ENCODE peak calls at places on chromosomes 1 and 21, in nine cellular contexts. P is uterus, G is HCT116, T is transverse colon, M is A549, Y is stomach, C is tibial nerve, W is right lobe of liver, F is heart left ventricle. V is an unnamed sample. For H3K4me1, the result is how much of the 10 kb centered on the place peaks cover.

GRCh38 chr1:162138599-162139397 is 69.3 kb downstream of the NOS1AP start:
- DNase-seq in P (no peak), G (no peak), T (no peak), M (no peak), Y (peak), C (no peak), W (no peak), F (no peak), V (peak)

GRCh38 chr1:206075786-206076725 is 23.1 kb downstream of the RHEX start:
- DNase-seq in P (no peak), G (no peak), T (no peak), M (no peak), Y (no peak), C (no peak), W (no peak), F (no peak), V (no peak)

GRCh38 chr1:169933999-169934725 is 40.5 kb upstream of the SCYL3 start:
- DNase-seq in P (no peak), G (no peak), T (peak), M (peak), Y (no peak), C (no peak), W (no peak), F (no peak), V (no peak)

GRCh38 chr21:35020902-35021301 is 28.2 kb downstream of the RUNX1 start:
- DNase-seq in P (no peak), G (no peak), T (no peak), M (no peak), Y (no peak), C (no peak), W (no peak), F (no peak), V (no peak)

GRCh38 chr1:170012920-170013319 is 61.6 kb downstream of the KIFAP3 start:
- DNase-seq in P (no peak), G (no peak), T (no peak), M (no peak), Y (no peak), C (no peak), W (no peak), F (no peak), V (no peak)

GRCh38 chr1:25755475-25756125 is 44.4 kb upstream of the SELENON start:
- DNase-seq in P (no peak), G (no peak), T (no peak), M (no peak), Y (no peak), C (no peak), W (no peak), F (no peak), V (no peak)

GRCh38 chr1:180945551-180945950 is 32.9 kb downstream of the KIAA1614 start:
- DNase-seq in P (no peak), G (no peak), T (no peak), M (no peak), Y (no peak), C (no peak), W (peak), F (no peak), V (no peak)

GRCh38 chr1:226580625-226581270 is 32.2 kb downstream of the STUM start:
- DNase-seq in P (no peak), G (no peak), T (no peak), M (no peak), Y (no peak), C (no peak), W (peak), F (no peak), V (no peak)

GRCh38 chr1:225874431-225874830 is 7.7 kb downstream of the TMEM63A start:
- DNase-seq in P (no peak), G (no peak), T (no peak), M (no peak), Y (no peak), C (no peak), W (peak), F (no peak), V (no peak)

GRCh38 chr1:205920159-205920558 is 23.1 kb downstream of the SLC26A9 start:
- DNase-seq in P (no peak), G (no peak), T (no peak), M (no peak), Y (peak), C (no peak), W (no peak), F (peak), V (no peak)

GRCh38 chr21:26130249-26130896 is 40.2 kb downstream of the APP start:
- DNase-seq in P (no peak), G (no peak), T (no peak), M (no peak), Y (no peak), C (no peak), W (no peak), F (no peak), V (no peak)

GRCh38 chr1:41353744-41354143 is 7.5 kb upstream of the FOXO6 start:
- DNase-seq in P (peak), G (no peak), T (no peak), M (no peak), Y (no peak), C (no peak), W (peak), F (no peak), V (no peak)

GRCh38 chr21:45256912-45257672 is 30.6 kb downstream of the POFUT2 start:
- DNase-seq in P (no peak), G (no peak), T (no peak), M (no peak), Y (no peak), C (no peak), W (no peak), F (no peak), V (no peak)

GRCh38 chr1:161484613-161485012 is 20.6 kb upstream of the FCGR2A start:
- DNase-seq in P (no peak), G (no peak), T (no peak), M (no peak), Y (no peak), C (no peak), W (no peak), F (no peak), V (no peak)

GRCh38 chr1:115076384-115076906 is 12.9 kb downstream of the TSPAN2 start:
- DNase-seq in P (no peak), G (no peak), T (no peak), M (no peak), Y (no peak), C (no peak), W (no peak), F (no peak), V (no peak)

GRCh38 chr1:208942394-208942793 is 641.1 kb upstream of the CAMK1G start:
- DNase-seq in P (no peak), G (no peak), T (no peak), M (no peak), Y (no peak), C (no peak), W (no peak), F (no peak), V (no peak)

GRCh38 chr1:246786606-246787238 is 62.5 kb downstream of the SCCPDH start:
- DNase-seq in P (no peak), G (no peak), T (peak), M (no peak), Y (peak), C (no peak), W (no peak), F (no peak), V (no peak)

DNA sequence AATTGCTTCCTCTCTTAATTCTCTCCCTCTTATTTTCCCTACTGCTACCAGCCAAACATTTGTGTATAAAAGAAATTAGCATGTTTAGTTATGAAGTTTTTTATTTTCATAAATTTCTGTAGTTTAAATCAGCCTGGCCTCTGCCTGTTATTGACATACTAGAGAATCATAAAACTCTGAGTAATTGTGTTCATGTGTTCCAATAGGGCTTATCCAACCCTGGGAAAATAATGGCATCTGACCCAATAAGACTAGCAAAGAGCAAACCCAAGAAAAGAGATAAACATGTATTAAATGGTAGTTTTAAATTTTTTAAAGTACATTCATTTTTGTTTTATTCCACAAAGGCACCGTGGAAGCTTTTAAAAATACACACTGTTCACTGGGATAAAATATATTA is 404.3 kb downstream of the HLX start:
- DNase-seq in P (no peak), G (no peak), T (no peak), M (no peak), Y (no peak), C (no peak), W (no peak), F (no peak), V (no peak)
- H3K4me3 ChIP-seq in P (no peak), G (no peak), T (no peak), M (no peak), Y (no peak), C (no peak), W (no peak), F (no peak), V (no peak)

GRCh38 chr1:66624412-66625060 is 90.6 kb downstream of the SGIP1 start:
- DNase-seq in P (no peak), G (no peak), T (no peak), M (no peak), Y (no peak), C (no peak), W (no peak), F (no peak), V (no peak)
- H3K4me1 ChIP-seq in P (under half), G (under half), T (under half), M (under half), Y (under half), C (under half), W (under half), F (under half), V (under half)

DNA sequence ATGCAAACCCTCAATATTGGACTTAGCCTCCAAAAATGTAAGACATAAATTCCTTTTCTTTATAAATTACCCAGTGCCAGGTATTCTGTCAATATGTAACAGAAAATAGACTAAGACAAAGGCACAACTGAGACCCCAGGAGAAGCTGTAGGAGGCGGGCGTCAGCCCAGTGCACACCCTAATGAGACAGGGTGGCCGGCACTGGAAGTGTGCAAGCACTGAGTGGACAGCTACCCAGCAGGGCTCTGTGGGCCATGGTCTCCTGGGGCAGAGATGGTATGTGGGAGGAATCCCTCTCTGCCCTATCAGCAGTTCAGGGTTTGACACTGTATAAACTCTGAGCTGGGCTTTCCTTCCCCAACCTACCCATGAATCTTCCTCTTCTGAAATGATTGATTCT is 139.5 kb downstream of the GLIS1 start:
- DNase-seq in P (no peak), G (no peak), T (no peak), M (no peak), Y (no peak), C (no peak), W (no peak), F (no peak), V (no peak)
- TF ChIP-seq POLR2A in P (no peak), G (no peak), T (no peak), M (no peak), Y (no peak), C (no peak), W (no peak), F (no peak), V (no peak)

DNA sequence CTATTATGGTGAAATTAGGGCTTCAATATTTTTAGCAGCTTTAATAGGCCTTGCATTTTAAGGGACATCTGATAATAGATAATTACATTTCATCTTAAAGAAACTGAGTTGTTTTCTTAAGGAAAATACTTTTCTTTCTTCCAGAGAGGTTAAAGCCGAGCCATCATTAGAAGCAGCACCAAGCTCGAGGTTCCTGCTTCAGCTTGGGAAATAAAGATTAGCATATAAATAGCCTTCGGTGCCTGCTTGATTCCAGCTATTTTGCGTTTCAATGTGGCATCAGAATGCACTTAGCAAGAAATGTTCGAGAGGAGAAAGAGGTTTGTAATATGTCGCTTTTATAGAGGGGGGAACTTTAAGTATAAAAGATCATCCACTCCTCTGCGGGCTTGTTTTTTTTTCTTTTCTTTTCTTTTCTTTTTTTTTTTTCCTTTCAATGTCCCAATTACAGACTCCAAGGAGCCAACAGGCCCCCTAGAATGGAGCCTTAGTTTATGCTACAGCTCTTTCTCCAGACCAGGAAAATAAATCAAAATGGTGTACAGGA is 131.9 kb downstream of the RRAGC start:
- DNase-seq in P (no peak), G (no peak), T (no peak), M (no peak), Y (no peak), C (no peak), W (no peak), F (no peak), V (no peak)
- H3K4me3 ChIP-seq in P (no peak), G (no peak), T (no peak), M (no peak), Y (peak), C (no peak), W (no peak), F (no peak), V (no peak)

GRCh38 chr1:118947003-118947765 is 41.0 kb downstream of the TBX15 start:
- DNase-seq in P (no peak), G (no peak), T (no peak), M (no peak), Y (no peak), C (no peak), W (no peak), F (no peak), V (no peak)

GRCh38 chr1:118947790-118948189 is 40.4 kb downstream of the TBX15 start:
- DNase-seq in P (no peak), G (no peak), T (no peak), M (no peak), Y (no peak), C (no peak), W (no peak), F (no peak), V (no peak)

GRCh38 chr1:118944133-118944532 is 44.0 kb downstream of the TBX15 start:
- DNase-seq in P (no peak), G (no peak), T (no peak), M (no peak), Y (no peak), C (no peak), W (no peak), F (no peak), V (no peak)

GRCh38 chr1:118944546-118944945 is 43.6 kb downstream of the TBX15 start:
- DNase-seq in P (no peak), G (no peak), T (no peak), M (no peak), Y (no peak), C (no peak), W (no peak), F (no peak), V (no peak)

GRCh38 chr1:118945460-118945859 is 42.7 kb downstream of the TBX15 start:
- DNase-seq in P (no peak), G (no peak), T (no peak), M (no peak), Y (no peak), C (no peak), W (no peak), F (no peak), V (no peak)
- H3K4me1 ChIP-seq in P (under half), G (under half), T (under half), M (under half), Y (under half), C (under half), W (under half), F (under half), V (under half)

GRCh38 chr1:211605034-211605433 is 26.1 kb upstream of the SLC30A1 start:
- DNase-seq in P (no peak), G (no peak), T (no peak), M (no peak), Y (no peak), C (no peak), W (no peak), F (no peak), V (no peak)
- TF ChIP-seq POLR2A in P (no peak), G (no peak), T (no peak), M (no peak), Y (no peak), C (no peak), W (no peak), F (no peak), V (no peak)

GRCh38 chr1:8011016-8011415 is 15.1 kb downstream of the ERRFI1 start:
- DNase-seq in P (no peak), G (no peak), T (no peak), M (no peak), Y (no peak), C (no peak), W (no peak), F (no peak), V (no peak)
- H3K4me3 ChIP-seq in P (no peak), G (no peak), T (no peak), M (no peak), Y (no peak), C (no peak), W (no peak), F (no peak), V (no peak)